ENCODE peak calls at places on chromosomes 12 and 14, in five cellular contexts. One of them, this sample, is unnamed.

GRCh38 chr14:87992720-87993484 is at the start of gene GALC:
- DNase-seq in PC-3: no peak
- DNase-seq in NCI-H460: peak; percentile 97
- DNase-seq in posterior cingulate gyrus: peak; percentile 96
- DNase-seq in cerebellum: peak; percentile 88
- DNase-seq in this sample: peak; percentile 88

GRCh38 chr12:96376865-96377264 is 23.4 kb downstream of the CDK17 start:
- DNase-seq in NCI-H460: no peak
- DNase-seq in posterior cingulate gyrus: no peak
- DNase-seq in cerebellum: no peak
- DNase-seq in PC-3: no peak
- DNase-seq in this sample: no peak

GRCh38 chr14:89723930-89724915 is 230.3 kb downstream of the EFCAB11 start:
- DNase-seq in PC-3: no peak
- DNase-seq in posterior cingulate gyrus: no peak
- DNase-seq in NCI-H460: no peak
- DNase-seq in cerebellum: no peak
- DNase-seq in this sample: no peak

GRCh38 chr12:34406228-34406995 is 384.1 kb downstream of the ALG10 start:
- DNase-seq in cerebellum: no peak
- DNase-seq in PC-3: no peak
- DNase-seq in posterior cingulate gyrus: peak; percentile 3
- DNase-seq in NCI-H460: no peak
- DNase-seq in this sample: no peak

GRCh38 chr12:57842342-57843294 is 3.9 kb downstream of the CTDSP2 start:
- DNase-seq in PC-3: no peak
- DNase-seq in NCI-H460: no peak
- DNase-seq in posterior cingulate gyrus: no peak
- DNase-seq in cerebellum: peak; percentile 46
- DNase-seq in this sample: no peak

GRCh38 chr12:124464062-124464461 is 103.3 kb downstream of the NCOR2 start:
- DNase-seq in cerebellum: no peak
- DNase-seq in NCI-H460: no peak
- DNase-seq in PC-3: no peak
- DNase-seq in posterior cingulate gyrus: no peak
- DNase-seq in this sample: no peak

GRCh38 chr12:94712852-94713545 is 62.6 kb upstream of the TMCC3 start:
- DNase-seq in NCI-H460: no peak
- DNase-seq in posterior cingulate gyrus: no peak
- DNase-seq in PC-3: no peak
- DNase-seq in cerebellum: no peak
- DNase-seq in this sample: peak; percentile 26

GRCh38 chr14:22251090-22251489 is 337.9 kb downstream of the DAD1 start:
- DNase-seq in PC-3: peak; percentile 75
- DNase-seq in NCI-H460: no peak
- DNase-seq in cerebellum: no peak
- DNase-seq in posterior cingulate gyrus: no peak
- DNase-seq in this sample: no peak

GRCh38 chr12:72511906-72512305 is 239.7 kb downstream of the TRHDE start:
- DNase-seq in NCI-H460: no peak
- DNase-seq in cerebellum: no peak
- DNase-seq in PC-3: peak; percentile 3
- DNase-seq in posterior cingulate gyrus: no peak
- DNase-seq in this sample: no peak

GRCh38 chr12:21925296-21925913 is 15.8 kb downstream of the ABCC9 start:
- DNase-seq in posterior cingulate gyrus: no peak
- DNase-seq in cerebellum: no peak
- DNase-seq in PC-3: no peak
- DNase-seq in NCI-H460: no peak
- DNase-seq in this sample: no peak

GRCh38 chr12:79988368-79988767 is 53.5 kb upstream of the PPP1R12A start:
- DNase-seq in posterior cingulate gyrus: no peak
- DNase-seq in cerebellum: no peak
- DNase-seq in PC-3: peak; percentile 53
- DNase-seq in NCI-H460: no peak
- DNase-seq in this sample: peak; percentile 39

This sample was measured in LHCN-M2.